ENCODE peak calls at places on chromosomes 2 and 18, in nine cellular contexts. E is stomach; I is colonic mucosa; U is testis; J is endodermal cell; H is neuronal stem cell; V is pancreas; F is CD4-positive, CD25-positive, alpha-beta regulatory T cell; Q is naive thymus-derived CD4-positive, alpha-beta T cell. Z is an unnamed sample. For H3K4me1, the result is how much of the 10 kb centered on the place peaks cover.

GRCh38 chr2:188808921-188809320 is 165.3 kb upstream of the COL3A1 start:
- DNase-seq in I (no peak), V (no peak), E (no peak), F (no peak), Q (no peak), U (no peak), H (no peak), J (no peak), Z (no peak)

GRCh38 chr2:170739048-170739447 is 23.9 kb downstream of the SP5 start:
- DNase-seq in F (no peak), E (no peak), J (no peak), Q (no peak), H (no peak), U (no peak), I (no peak), V (no peak), Z (no peak)

GRCh38 chr18:7812431-7813063 is 245.4 kb downstream of the PTPRM start:
- DNase-seq in V (no peak), E (no peak), Q (no peak), F (no peak), J (no peak), H (no peak), U (no peak), I (no peak), Z (no peak)

GRCh38 chr2:105179469-105180372 is 61.8 kb upstream of the GPR45 start:
- DNase-seq in E (peak), H (no peak), I (peak), J (peak), U (peak), F (no peak), V (peak), Q (no peak), Z (peak)

GRCh38 chr2:88450186-88450585 is 2.3 kb downstream of the FOXI3 start:
- DNase-seq in J (no peak), U (no peak), E (no peak), H (no peak), F (no peak), Q (no peak), I (no peak), V (no peak), Z (no peak)

GRCh38 chr2:47905454-47906260 is 641 bp downstream of the FBXO11 start:
- DNase-seq in H (peak), J (peak), E (peak), V (peak), Q (peak), F (peak), U (peak), I (peak), Z (peak)

GRCh38 chr2:239894276-239894675 is 130.9 kb downstream of the NDUFA10 start:
- DNase-seq in F (no peak), J (no peak), E (peak), U (peak), H (no peak), Q (no peak), V (no peak), I (no peak), Z (no peak)

GRCh38 chr2:209476367-209477191 is 52.7 kb downstream of the MAP2 start:
- DNase-seq in H (no peak), V (peak), Q (no peak), I (no peak), J (no peak), F (no peak), U (no peak), E (peak), Z (peak)

GRCh38 chr2:120711694-120712093 is 24.0 kb upstream of the GLI2 start:
- DNase-seq in I (no peak), U (no peak), J (peak), H (no peak), E (no peak), F (no peak), V (no peak), Q (no peak), Z (no peak)

GRCh38 chr2:231483398-231484329 is 19.4 kb upstream of the NCL start:
- DNase-seq in U (peak), F (peak), I (no peak), E (no peak), H (no peak), V (no peak), Q (peak), J (peak), Z (peak)

GRCh38 chr2:1889099-1889650 is 144.9 kb upstream of the PXDN start:
- DNase-seq in J (no peak), H (no peak), I (no peak), U (no peak), F (no peak), V (no peak), Q (no peak), E (no peak), Z (no peak)

GRCh38 chr18:22914633-22915032 is 18.5 kb upstream of the RBBP8 start:
- DNase-seq in E (no peak), J (no peak), V (no peak), H (no peak), F (no peak), I (no peak), Q (no peak), U (no peak), Z (no peak)
- H3K4me1 ChIP-seq in E (under half), J (under half), V (under half), H (under half), F (under half), I (under half), Q (under half), U (under half), Z (under half)

DNA sequence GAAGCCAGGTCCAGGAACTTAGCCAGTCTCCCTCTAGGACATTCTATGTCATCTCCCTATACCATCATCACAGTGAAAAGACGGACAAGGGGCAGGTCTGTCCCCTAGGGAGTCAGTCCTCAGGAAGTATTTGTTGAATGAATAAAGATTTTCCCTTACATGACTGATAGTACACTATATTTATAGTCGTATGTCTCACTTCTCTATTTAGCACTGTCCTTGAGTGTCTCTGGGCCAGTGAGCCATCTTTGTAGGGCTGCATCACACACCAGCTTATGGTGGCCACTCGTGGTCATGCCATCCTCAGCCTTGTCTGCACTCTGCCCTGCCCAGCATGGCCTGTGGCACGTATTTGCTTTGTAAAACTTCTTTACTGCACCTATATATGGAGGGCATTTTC is 25.8 kb downstream of the PTPN18 start:
- DNase-seq in I (no peak), J (no peak), V (no peak), H (no peak), E (no peak), Q (no peak), U (no peak), F (no peak), Z (no peak)
- H3K4me1 ChIP-seq in I (under half), J (under half), V (under half), H (under half), E (under half), Q (under half), U (under half), F (under half), Z (under half)

DNA sequence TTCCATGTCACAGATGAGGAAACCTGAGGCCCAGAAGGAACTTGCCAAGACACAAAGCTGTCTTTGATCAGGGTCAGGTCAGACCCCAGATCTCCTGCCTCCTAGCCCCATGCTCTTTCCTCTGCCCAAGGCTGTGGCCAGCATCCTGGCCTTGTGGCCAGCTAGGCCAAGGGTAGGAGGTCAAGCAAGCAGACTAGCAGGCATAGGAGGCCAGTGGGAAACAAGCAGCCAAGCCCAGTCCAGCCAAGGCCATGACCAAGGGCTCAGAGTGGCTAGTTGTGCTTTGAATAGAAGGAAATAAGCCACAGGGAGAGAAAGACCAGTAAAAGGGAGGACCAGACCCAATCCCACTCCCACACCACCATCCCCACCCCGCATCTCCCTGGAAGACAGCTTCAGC is 30.4 kb downstream of the KCNK3 start:
- DNase-seq in I (no peak), J (no peak), H (no peak), F (no peak), V (no peak), Q (no peak), U (no peak), E (no peak), Z (no peak)
- H3K4me1 ChIP-seq in I (under half), J (under half), H (under half), F (under half), V (half or more), Q (under half), U (half or more), E (under half), Z (under half)

DNA sequence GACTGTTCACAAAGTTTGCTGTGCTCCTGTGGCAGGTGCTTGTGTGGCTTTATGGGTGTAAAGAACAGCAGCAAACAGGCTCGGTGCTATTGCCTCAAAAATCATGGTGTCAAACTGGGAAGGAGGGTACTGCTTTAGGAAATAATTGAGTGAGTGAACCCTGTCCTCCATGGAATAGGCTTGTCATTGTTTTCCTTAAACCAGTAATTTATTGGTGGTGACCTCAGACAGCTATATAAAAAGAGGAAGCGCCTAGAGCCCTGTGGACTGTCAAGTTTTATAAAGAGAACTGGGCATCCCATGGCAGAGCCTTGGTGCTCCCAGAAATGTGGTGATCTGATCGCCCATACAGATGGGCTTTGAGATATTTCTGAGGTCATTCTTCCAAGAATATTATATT is 4.7 kb upstream of the CXCR4 start:
- DNase-seq in H (no peak), E (no peak), J (no peak), I (no peak), U (no peak), F (no peak), Q (no peak), V (no peak), Z (no peak)
- H3K4me1 ChIP-seq in H (under half), E (under half), J (under half), I (under half), U (under half), F (under half), Q (under half), V (under half), Z (under half)

GRCh38 chr2:191315365-191315752 is 70.2 kb downstream of the MYO1B start:
- DNase-seq in J (no peak), Q (no peak), I (no peak), U (no peak), H (no peak), E (no peak), V (no peak), F (no peak), Z (no peak)
- H3K4me1 ChIP-seq in J (under half), Q (under half), I (under half), U (under half), H (under half), E (under half), V (under half), F (under half), Z (under half)

GRCh38 chr2:234974501-234975385 is 22.9 kb downstream of the SH3BP4 start:
- DNase-seq in E (peak), I (no peak), V (peak), J (peak), H (no peak), Q (no peak), F (no peak), U (peak), Z (no peak)
- H3K4me1 ChIP-seq in E (under half), I (under half), V (half or more), J (under half), H (under half), Q (under half), F (under half), U (half or more), Z (under half)

GRCh38 chr2:69621440-69621839 is 22.1 kb downstream of the AAK1 start:
- DNase-seq in V (no peak), Q (no peak), U (no peak), H (no peak), I (no peak), F (no peak), E (no peak), J (no peak), Z (no peak)
- H3K4me1 ChIP-seq in V (under half), Q (half or more), U (under half), H (under half), I (under half), F (half or more), E (under half), J (under half), Z (under half)

GRCh38 chr2:160329196-160329595 is 129.1 kb upstream of the ITGB6 start:
- DNase-seq in F (no peak), V (no peak), I (no peak), Q (no peak), U (no peak), H (no peak), E (no peak), J (no peak), Z (no peak)

GRCh38 chr2:160331258-160332025 is 131.4 kb upstream of the ITGB6 start:
- DNase-seq in H (no peak), U (no peak), F (peak), E (no peak), I (no peak), J (no peak), V (no peak), Q (no peak), Z (no peak)

GRCh38 chr2:160325413-160325812 is 125.3 kb upstream of the ITGB6 start:
- DNase-seq in I (no peak), H (no peak), J (no peak), V (no peak), E (no peak), U (no peak), Q (no peak), F (no peak), Z (no peak)

GRCh38 chr2:160332318-160332717 is 132.2 kb upstream of the ITGB6 start:
- DNase-seq in E (no peak), V (no peak), J (peak), U (no peak), I (no peak), F (peak), H (no peak), Q (peak), Z (no peak)

DNA sequence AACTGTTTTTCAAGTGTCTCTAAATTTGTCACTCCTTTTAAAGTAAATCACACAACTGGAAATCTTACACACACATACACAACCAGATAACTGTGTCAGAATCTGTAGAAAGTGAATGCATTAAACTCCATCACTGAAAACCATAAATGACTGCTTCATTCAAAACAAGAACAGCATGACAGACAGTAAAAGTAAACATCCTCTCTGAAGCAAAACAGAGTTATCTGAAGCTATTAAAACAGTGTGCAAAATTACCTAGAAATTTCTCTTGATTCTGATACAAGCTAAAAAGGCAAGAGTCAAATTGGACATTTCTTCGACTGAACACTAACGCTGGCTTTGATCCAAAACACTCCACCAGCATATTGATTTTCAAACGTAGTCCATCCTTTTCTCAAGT is 128.7 kb upstream of the ITGB6 start:
- DNase-seq in E (no peak), H (no peak), Q (no peak), I (no peak), V (no peak), J (no peak), F (peak), U (no peak), Z (no peak)
- H3K4me1 ChIP-seq in E (under half), H (under half), Q (under half), I (under half), V (under half), J (under half), F (under half), U (under half), Z (under half)

Z was measured in BE2C.